ENCODE peak calls at places on chromosomes 7 and 10, in nine cellular contexts. F, L, P, K, Y, H, U, M and R are unnamed samples.
A peak's percentile ranks its signal among the peaks of the same experiment; 100 is the strongest.

GRCh38 chr10:73731588-73732375 is 12.4 kb upstream of the SEC24C start:
- DNase-seq in F (peak; percentile 57), L (no peak), P (no peak), K (peak; percentile 84), Y (no peak), H (no peak), U (no peak), M (no peak), R (no peak)

GRCh38 chr10:78407009-78407711 is 373.5 kb downstream of the RPS24 start:
- DNase-seq in F (peak; percentile 74), L (peak; percentile 86), P (peak; percentile 90), K (peak; percentile 75), Y (peak; percentile 85), H (peak; percentile 97), U (peak; percentile 88), M (peak; percentile 88), R (peak; percentile 49)

GRCh38 chr10:6300106-6300783 is 97.5 kb downstream of the PFKFB3 start:
- DNase-seq in F (no peak), L (no peak), P (peak; percentile 12), K (no peak), Y (peak; percentile 41), H (no peak), U (no peak), M (peak; percentile 11), R (no peak)

GRCh38 chr7:45978010-45978681 is 57.1 kb upstream of the IGFBP3 start:
- DNase-seq in F (no peak), L (no peak), P (peak; percentile 88), K (no peak), Y (no peak), H (peak; percentile 39), U (peak; percentile 99), M (peak; percentile 92), R (no peak)

GRCh38 chr10:6014241-6014761 is 37.0 kb upstream of the IL15RA start:
- DNase-seq in F (no peak), L (no peak), P (peak; percentile 58), K (no peak), Y (peak; percentile 68), H (peak; percentile 79), U (peak; percentile 55), M (no peak), R (no peak)

GRCh38 chr10:86303626-86304025 is 63.0 kb downstream of the GRID1 start:
- DNase-seq in F (no peak), L (no peak), P (no peak), K (no peak), Y (no peak), H (no peak), U (no peak), M (no peak), R (no peak)

GRCh38 chr10:46070749-46071148 is 24.7 kb upstream of the MSMB start:
- DNase-seq in F (no peak), L (no peak), P (no peak), K (no peak), Y (no peak), H (no peak), U (no peak), M (no peak), R (no peak)

GRCh38 chr10:93550634-93551033 is 15.8 kb upstream of the FFAR4 start:
- DNase-seq in F (no peak), L (no peak), P (no peak), K (no peak), Y (no peak), H (no peak), U (no peak), M (no peak), R (no peak)

GRCh38 chr7:30921951-30922401 is 10.3 kb downstream of the AQP1 start:
- DNase-seq in F (peak; percentile 41), L (peak; percentile 11), P (no peak), K (peak; percentile 78), Y (peak; percentile 6), H (peak; percentile 13), U (no peak), M (no peak), R (no peak)

GRCh38 chr10:94785211-94785610 is 22.7 kb downstream of the CYP2C19 start:
- DNase-seq in F (no peak), L (no peak), P (no peak), K (no peak), Y (no peak), H (no peak), U (no peak), M (no peak), R (no peak)

GRCh38 chr10:62946278-62946677 is 130.1 kb upstream of the EGR2 start:
- DNase-seq in F (no peak), L (no peak), P (no peak), K (no peak), Y (no peak), H (no peak), U (no peak), M (no peak), R (no peak)

GRCh38 chr10:33897255-33897893 is 562.9 kb upstream of the NRP1 start:
- DNase-seq in F (no peak), L (no peak), P (no peak), K (no peak), Y (no peak), H (no peak), U (no peak), M (no peak), R (no peak)

GRCh38 chr10:96921655-96922054 is 89.6 kb downstream of the LCOR start:
- DNase-seq in F (no peak), L (no peak), P (no peak), K (no peak), Y (no peak), H (no peak), U (no peak), M (no peak), R (no peak)

GRCh38 chr7:57250801-57251200 is 118.6 kb upstream of the ZNF479 start:
- DNase-seq in F (no peak), L (no peak), P (no peak), K (no peak), Y (no peak), H (no peak), U (no peak), M (no peak), R (no peak)

DNA sequence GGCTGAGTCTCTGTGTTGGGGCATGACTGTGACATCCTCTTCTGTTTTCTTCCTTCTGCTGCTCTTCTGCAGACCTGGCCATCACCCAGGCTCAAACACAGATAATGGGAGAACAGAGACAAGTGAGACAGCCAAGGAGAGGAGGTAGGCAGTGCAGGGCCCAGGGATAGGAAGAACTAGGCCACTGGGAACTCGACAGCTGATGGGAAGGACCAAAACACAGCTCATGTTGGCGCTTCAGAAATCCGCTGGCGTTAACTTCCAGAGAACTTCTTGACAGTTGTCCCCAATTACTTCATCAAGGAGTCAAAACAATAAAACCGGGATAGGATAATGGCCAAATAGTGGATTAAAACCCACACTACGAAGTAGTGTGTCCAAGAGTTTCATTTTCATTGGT is 97.0 kb upstream of the PALS2 start:
- DNase-seq in F (no peak), L (no peak), P (no peak), K (no peak), Y (no peak), H (no peak), U (no peak), M (no peak), R (no peak)
- H3K27ac ChIP-seq in F (peak overlapping the region; percentile 61), L (no peak overlapping the region), P (no peak overlapping the region), K (no peak overlapping the region), Y (no peak overlapping the region), H (no peak overlapping the region), U (peak overlapping the region; percentile 81), M (no peak overlapping the region), R (no peak overlapping the region)

GRCh38 chr7:117219485-117219884 is 103.4 kb downstream of the WNT2 start:
- DNase-seq in F (no peak), L (no peak), P (peak; percentile 28), K (no peak), Y (no peak), H (no peak), U (no peak), M (no peak), R (no peak)

GRCh38 chr7:117217121-117217520 is 105.7 kb downstream of the WNT2 start:
- DNase-seq in F (no peak), L (no peak), P (no peak), K (no peak), Y (no peak), H (no peak), U (no peak), M (no peak), R (no peak)

GRCh38 chr7:117218700-117219099 is 104.2 kb downstream of the WNT2 start:
- DNase-seq in F (no peak), L (no peak), P (no peak), K (no peak), Y (no peak), H (no peak), U (no peak), M (no peak), R (no peak)

GRCh38 chr7:117217636-117218035 is 105.2 kb downstream of the WNT2 start:
- DNase-seq in F (no peak), L (no peak), P (peak; percentile 26), K (no peak), Y (no peak), H (no peak), U (no peak), M (peak; percentile 55), R (no peak)

GRCh38 chr7:117220836-117221235 is 102.0 kb downstream of the WNT2 start:
- DNase-seq in F (no peak), L (no peak), P (no peak), K (no peak), Y (no peak), H (no peak), U (no peak), M (no peak), R (no peak)
- H3K27ac ChIP-seq in F (no peak overlapping the region), L (no peak overlapping the region), P (no peak overlapping the region), K (no peak overlapping the region), Y (no peak overlapping the region), H (no peak overlapping the region), U (no peak overlapping the region), M (no peak overlapping the region), R (no peak overlapping the region)

GRCh38 chr7:29248713-29249382 is 54.3 kb downstream of the CHN2 start:
- DNase-seq in F (no peak), L (no peak), P (no peak), K (no peak), Y (no peak), H (no peak), U (no peak), M (no peak), R (no peak)
- H3K27ac ChIP-seq in F (peak overlapping the region; percentile 13), L (peak overlapping the region; percentile 57), P (no peak overlapping the region), K (no peak overlapping the region), Y (no peak overlapping the region), H (no peak overlapping the region), U (no peak overlapping the region), M (no peak overlapping the region), R (no peak overlapping the region)

GRCh38 chr7:100019908-100020307 is 4.5 kb downstream of the ZKSCAN1 start:
- DNase-seq in F (no peak), L (no peak), P (no peak), K (no peak), Y (no peak), H (no peak), U (no peak), M (no peak), R (no peak)

GRCh38 chr7:100015232-100016208 is at the start of gene ZKSCAN1:
- DNase-seq in F (peak; percentile 94), L (peak; percentile 84), P (peak; percentile 95), K (peak; percentile 95), Y (peak; percentile 91), H (peak; percentile 87), U (peak; percentile 96), M (peak; percentile 81), R (peak; percentile 90)

GRCh38 chr7:100016209-100016901 is 959 bp downstream of the ZKSCAN1 start:
- DNase-seq in F (no peak), L (no peak), P (no peak), K (no peak), Y (peak; percentile 47), H (no peak), U (no peak), M (no peak), R (peak; percentile 14)

GRCh38 chr7:100017300-100017699 is 1.9 kb downstream of the ZKSCAN1 start:
- DNase-seq in F (no peak), L (no peak), P (no peak), K (no peak), Y (peak; percentile 74), H (no peak), U (no peak), M (no peak), R (no peak)

GRCh38 chr7:100017875-100018274 is 2.5 kb downstream of the ZKSCAN1 start:
- DNase-seq in F (no peak), L (no peak), P (no peak), K (no peak), Y (no peak), H (no peak), U (no peak), M (no peak), R (no peak)
- H3K27ac ChIP-seq in F (no peak overlapping the region), L (no peak overlapping the region), P (no peak overlapping the region), K (peak overlapping the region; percentile 99), Y (peak overlapping the region; percentile 97), H (no peak overlapping the region), U (no peak overlapping the region), M (no peak overlapping the region), R (peak overlapping the region; percentile 95)